ENCODE peak calls at places on chromosomes 2 and 18, in six cellular contexts. N is upper lobe of left lung, F is breast epithelium, I is K562, U is H1, O is endothelial cell of umbilical vein. G is an unnamed sample.

GRCh38 chr2:144332356-144333143 is 187.4 kb downstream of the ZEB2 start:
- DNase-seq in N (peak), F (peak), I (peak), U (peak), O (peak), G (peak)

GRCh38 chr2:163877316-163877715 is 141.5 kb upstream of the FIGN start:
- DNase-seq in N (no peak), F (no peak), I (no peak), U (no peak), O (peak), G (no peak)

GRCh38 chr2:64324746-64325410 is 129.1 kb upstream of the LGALSL start:
- DNase-seq in N (peak), F (no peak), I (no peak), U (no peak), O (no peak), G (no peak)

GRCh38 chr2:132582360-132582759 is 87.6 kb downstream of the LYPD1 start:
- DNase-seq in N (no peak), F (no peak), I (no peak), U (peak), O (no peak), G (no peak)

GRCh38 chr18:8279348-8279747 is 329.9 kb upstream of the RAB12 start:
- DNase-seq in N (no peak), F (no peak), I (no peak), U (no peak), O (no peak), G (no peak)

GRCh38 chr2:28643324-28643723 is 108.3 kb upstream of the PPP1CB start:
- DNase-seq in N (no peak), F (peak), I (no peak), U (no peak), O (no peak), G (no peak)

GRCh38 chr2:160174322-160174721 is 25.8 kb downstream of the ITGB6 start:
- DNase-seq in N (no peak), F (no peak), I (no peak), U (no peak), O (no peak), G (no peak)

GRCh38 chr2:26540306-26540705 is 62.4 kb upstream of the OTOF start:
- DNase-seq in N (no peak), F (no peak), I (no peak), U (no peak), O (no peak), G (no peak)

GRCh38 chr2:38274286-38275276 is 102.5 kb downstream of the ATL2 start:
- DNase-seq in N (no peak), F (no peak), I (peak), U (no peak), O (peak), G (no peak)

GRCh38 chr2:205692095-205692494 is 9.8 kb downstream of the NRP2 start:
- DNase-seq in N (no peak), F (no peak), I (no peak), U (peak), O (no peak), G (no peak)

GRCh38 chr2:85419009-85419711 is 646 bp downstream of the SH2D6 start:
- DNase-seq in N (peak), F (no peak), I (no peak), U (no peak), O (peak), G (no peak)
- TF ChIP-seq POLR2AphosphoS5 in N (no peak), F (no peak), I (no peak), U (peak), O (no peak), G (no peak)

GRCh38 chr2:855177-855576 is 95.5 kb upstream of the SNTG2 start:
- DNase-seq in N (no peak), F (no peak), I (no peak), U (no peak), O (no peak), G (no peak)

GRCh38 chr2:858646-859045 is 92.0 kb upstream of the SNTG2 start:
- DNase-seq in N (no peak), F (no peak), I (no peak), U (no peak), O (no peak), G (no peak)

GRCh38 chr2:857937-858336 is 92.7 kb upstream of the SNTG2 start:
- DNase-seq in N (no peak), F (no peak), I (no peak), U (no peak), O (no peak), G (no peak)

GRCh38 chr2:856041-856440 is 94.6 kb upstream of the SNTG2 start:
- DNase-seq in N (no peak), F (no peak), I (no peak), U (no peak), O (no peak), G (no peak)

GRCh38 chr2:857081-857480 is 93.6 kb upstream of the SNTG2 start:
- DNase-seq in N (no peak), F (no peak), I (no peak), U (no peak), O (no peak), G (no peak)
- TF ChIP-seq CTCF in N (no peak), F (no peak), I (no peak), U (no peak), O (no peak), G (no peak)

GRCh38 chr2:11746376-11746806 is at the start of gene LPIN1:
- DNase-seq in N (peak), F (peak), I (peak), U (peak), O (peak), G (peak)
- TF ChIP-seq POLR2A in N (no peak), F (no peak), I (no peak), U (no peak), O (peak), G (peak)

GRCh38 chr18:63422862-63423304 is 607 bp upstream of the VPS4B start:
- DNase-seq in N (peak), F (no peak), I (no peak), U (no peak), O (no peak), G (no peak)
- TF ChIP-seq POLR2AphosphoS5 in N (no peak), F (no peak), I (peak), U (peak), O (no peak), G (no peak)

GRCh38 chr2:240467149-240467642 is 31.7 kb downstream of the GPC1 start:
- DNase-seq in N (peak), F (peak), I (no peak), U (no peak), O (no peak), G (peak)

GRCh38 chr2:240467659-240468299 is 32.3 kb downstream of the GPC1 start:
- DNase-seq in N (no peak), F (peak), I (no peak), U (peak), O (no peak), G (no peak)

GRCh38 chr2:240469747-240470146 is 34.3 kb downstream of the GPC1 start:
- DNase-seq in N (no peak), F (peak), I (no peak), U (no peak), O (no peak), G (peak)

GRCh38 chr2:240468300-240469238 is 33.1 kb downstream of the GPC1 start:
- DNase-seq in N (no peak), F (peak), I (no peak), U (peak), O (no peak), G (peak)

DNA sequence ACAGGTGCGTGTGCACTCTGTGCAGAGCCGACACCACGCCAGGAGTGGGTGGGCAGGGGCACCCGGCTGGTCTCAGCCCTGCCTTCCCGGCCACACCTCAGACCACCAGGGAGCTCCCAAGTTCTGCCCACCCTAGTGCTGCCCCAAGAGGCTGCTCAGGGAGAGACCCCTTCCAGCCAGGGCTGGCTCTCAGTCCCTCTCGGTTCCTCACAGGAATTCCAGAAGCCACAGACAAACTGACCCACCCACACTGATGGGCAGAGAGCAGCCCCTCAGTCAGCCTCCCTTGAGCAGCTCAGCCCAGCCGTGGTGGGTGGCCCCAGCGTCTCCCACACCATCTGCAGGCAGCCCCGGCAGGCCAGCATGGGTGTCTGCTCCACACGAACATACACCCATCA is 33.8 kb downstream of the GPC1 start:
- DNase-seq in N (no peak), F (peak), I (no peak), U (no peak), O (no peak), G (no peak)
- TF ChIP-seq CTCF in N (no peak), F (no peak), I (no peak), U (peak), O (no peak), G (no peak)

GRCh38 chr2:127523269-127523930 is 2.9 kb downstream of the IWS1 start:
- DNase-seq in N (no peak), F (no peak), I (no peak), U (no peak), O (no peak), G (no peak)

GRCh38 chr2:127528487-127528886 is 2.2 kb upstream of the IWS1 start:
- DNase-seq in N (no peak), F (no peak), I (no peak), U (no peak), O (no peak), G (no peak)

GRCh38 chr2:127525692-127526141 is 572 bp downstream of the IWS1 start:
- DNase-seq in N (no peak), F (no peak), I (no peak), U (no peak), O (no peak), G (no peak)

GRCh38 chr2:127526940-127527804 is 883 bp upstream of the IWS1 start:
- DNase-seq in N (no peak), F (no peak), I (no peak), U (no peak), O (no peak), G (no peak)

GRCh38 chr2:127526142-127526939 is at the start of gene IWS1:
- DNase-seq in N (peak), F (peak), I (peak), U (peak), O (peak), G (peak)
- TF ChIP-seq POLR2A in N (no peak), F (peak), I (peak), U (peak), O (peak), G (peak)

GRCh38 chr18:68147728-68148127 is 567.2 kb downstream of the TMX3 start:
- DNase-seq in N (no peak), F (no peak), I (no peak), U (no peak), O (no peak), G (no peak)

GRCh38 chr18:68152770-68153169 is 562.1 kb downstream of the TMX3 start:
- DNase-seq in N (no peak), F (no peak), I (no peak), U (peak), O (no peak), G (no peak)

GRCh38 chr18:68148862-68149261 is 566.0 kb downstream of the TMX3 start:
- DNase-seq in N (no peak), F (no peak), I (no peak), U (no peak), O (no peak), G (no peak)

DNA sequence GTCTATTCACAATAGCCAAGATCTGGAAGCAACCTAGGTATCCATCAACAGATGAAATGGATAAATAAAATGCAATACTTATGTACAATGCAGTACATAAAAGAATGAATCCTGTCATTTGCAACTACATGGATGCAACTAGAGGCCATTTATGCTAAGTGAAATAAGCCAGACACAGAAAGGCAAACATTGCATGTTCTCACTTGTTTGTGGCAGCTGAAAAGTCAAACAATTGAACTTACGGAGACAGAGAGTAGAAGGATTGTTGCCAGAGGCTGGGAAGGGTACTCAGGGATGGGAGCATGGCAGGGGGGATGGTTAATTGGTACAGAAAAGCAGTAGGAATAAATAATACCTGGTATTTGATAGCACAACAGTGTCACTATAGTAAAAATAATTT is 563.9 kb downstream of the TMX3 start:
- DNase-seq in N (no peak), F (no peak), I (no peak), U (no peak), O (no peak), G (no peak)
- TF ChIP-seq POLR2AphosphoS5 in N (no peak), F (no peak), I (no peak), U (no peak), O (no peak), G (no peak)

G was measured in transverse colon.